ENCODE peak calls at places on chromosomes 12 and 14, in five cellular contexts. One of them, this sample, is unnamed.

GRCh38 chr12:26034371-26035142 is 76.1 kb downstream of the RASSF8 start:
- DNase-seq in Caco-2: no peak
- DNase-seq in heart left ventricle: no peak
- DNase-seq in NB4: no peak
- DNase-seq in psoas muscle: no peak
- DNase-seq in this sample: no peak

GRCh38 chr14:33343016-33343415 is 404.3 kb downstream of the NPAS3 start:
- DNase-seq in Caco-2: no peak
- DNase-seq in heart left ventricle: no peak
- DNase-seq in NB4: no peak
- DNase-seq in psoas muscle: no peak
- DNase-seq in this sample: no peak

GRCh38 chr12:120041386-120042231 is 52.6 kb downstream of the BICDL1 start:
- DNase-seq in Caco-2: no peak
- DNase-seq in heart left ventricle: no peak
- DNase-seq in NB4: no peak
- DNase-seq in psoas muscle: no peak
- DNase-seq in this sample: peak

GRCh38 chr14:90519262-90519920 is 122.6 kb downstream of the CALM1 start:
- DNase-seq in Caco-2: no peak
- DNase-seq in heart left ventricle: no peak
- DNase-seq in NB4: no peak
- DNase-seq in psoas muscle: no peak
- DNase-seq in this sample: no peak

GRCh38 chr14:51302319-51303030 is 62.4 kb downstream of the TMX1 start:
- DNase-seq in Caco-2: no peak
- DNase-seq in heart left ventricle: no peak
- DNase-seq in NB4: no peak
- DNase-seq in psoas muscle: no peak
- DNase-seq in this sample: no peak

GRCh38 chr12:56336361-56337167 is 2.1 kb upstream of the IL23A start:
- DNase-seq in Caco-2: no peak
- DNase-seq in heart left ventricle: no peak
- DNase-seq in NB4: peak
- DNase-seq in psoas muscle: no peak
- DNase-seq in this sample: no peak

GRCh38 chr12:112121780-112122565 is 3.4 kb upstream of the TRAFD1 start:
- DNase-seq in Caco-2: peak
- DNase-seq in heart left ventricle: peak
- DNase-seq in NB4: no peak
- DNase-seq in psoas muscle: peak
- DNase-seq in this sample: no peak

GRCh38 chr14:36067428-36068187 is 108.9 kb downstream of the PTCSC3 start:
- DNase-seq in Caco-2: no peak
- DNase-seq in heart left ventricle: no peak
- DNase-seq in NB4: no peak
- DNase-seq in psoas muscle: no peak
- DNase-seq in this sample: no peak

DNA sequence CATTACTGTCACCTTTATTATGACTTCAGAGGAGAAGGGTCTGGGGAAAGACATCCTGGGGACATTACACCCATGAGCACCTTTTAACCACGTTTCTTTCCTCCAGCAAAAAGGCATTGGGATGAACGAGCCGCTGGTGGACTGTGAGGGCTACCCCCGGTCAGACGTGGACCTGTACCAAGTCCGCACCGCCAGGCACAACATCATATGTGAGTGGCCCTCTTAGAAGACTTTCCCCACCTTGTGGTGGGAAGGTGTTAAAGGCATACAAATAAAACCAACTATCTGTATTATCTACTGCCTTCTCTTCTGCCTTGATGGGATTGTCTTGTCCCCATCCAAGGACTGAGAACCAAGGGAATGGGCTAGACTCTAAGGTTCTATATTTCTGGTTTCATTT is 6.0 kb downstream of the PSMD9 start:
- DNase-seq in Caco-2: peak
- DNase-seq in heart left ventricle: no peak
- DNase-seq in NB4: peak
- DNase-seq in psoas muscle: no peak
- DNase-seq in this sample: no peak
- TF ChIP-seq CTCF in Caco-2: peak
- TF ChIP-seq CTCF in heart left ventricle: no peak
- TF ChIP-seq CTCF in NB4: peak
- TF ChIP-seq CTCF in psoas muscle: peak
- TF ChIP-seq CTCF in this sample: peak

GRCh38 chr12:39365364-39366001 is 77.4 kb downstream of the KIF21A start:
- DNase-seq in Caco-2: no peak
- DNase-seq in heart left ventricle: no peak
- DNase-seq in NB4: no peak
- DNase-seq in psoas muscle: no peak
- DNase-seq in this sample: no peak
- TF ChIP-seq CTCF in Caco-2: no peak
- TF ChIP-seq CTCF in heart left ventricle: no peak
- TF ChIP-seq CTCF in NB4: no peak
- TF ChIP-seq CTCF in psoas muscle: peak
- TF ChIP-seq CTCF in this sample: no peak

GRCh38 chr14:91901449-91902250 is 34.3 kb upstream of the TC2N start:
- DNase-seq in Caco-2: no peak
- DNase-seq in heart left ventricle: no peak
- DNase-seq in NB4: no peak
- DNase-seq in psoas muscle: peak
- DNase-seq in this sample: no peak

GRCh38 chr14:91899777-91900176 is 32.4 kb upstream of the TC2N start:
- DNase-seq in Caco-2: no peak
- DNase-seq in heart left ventricle: no peak
- DNase-seq in NB4: no peak
- DNase-seq in psoas muscle: no peak
- DNase-seq in this sample: no peak

GRCh38 chr14:91898256-91898843 is 31.0 kb upstream of the TC2N start:
- DNase-seq in Caco-2: no peak
- DNase-seq in heart left ventricle: no peak
- DNase-seq in NB4: no peak
- DNase-seq in psoas muscle: no peak
- DNase-seq in this sample: no peak

GRCh38 chr14:91897121-91897701 is 29.9 kb upstream of the TC2N start:
- DNase-seq in Caco-2: no peak
- DNase-seq in heart left ventricle: peak
- DNase-seq in NB4: no peak
- DNase-seq in psoas muscle: peak
- DNase-seq in this sample: no peak

GRCh38 chr14:91899213-91899612 is 31.9 kb upstream of the TC2N start:
- DNase-seq in Caco-2: peak
- DNase-seq in heart left ventricle: no peak
- DNase-seq in NB4: no peak
- DNase-seq in psoas muscle: no peak
- DNase-seq in this sample: peak
- TF ChIP-seq CTCF in Caco-2: no peak
- TF ChIP-seq CTCF in heart left ventricle: no peak
- TF ChIP-seq CTCF in NB4: no peak
- TF ChIP-seq CTCF in psoas muscle: no peak
- TF ChIP-seq CTCF in this sample: peak

DNA sequence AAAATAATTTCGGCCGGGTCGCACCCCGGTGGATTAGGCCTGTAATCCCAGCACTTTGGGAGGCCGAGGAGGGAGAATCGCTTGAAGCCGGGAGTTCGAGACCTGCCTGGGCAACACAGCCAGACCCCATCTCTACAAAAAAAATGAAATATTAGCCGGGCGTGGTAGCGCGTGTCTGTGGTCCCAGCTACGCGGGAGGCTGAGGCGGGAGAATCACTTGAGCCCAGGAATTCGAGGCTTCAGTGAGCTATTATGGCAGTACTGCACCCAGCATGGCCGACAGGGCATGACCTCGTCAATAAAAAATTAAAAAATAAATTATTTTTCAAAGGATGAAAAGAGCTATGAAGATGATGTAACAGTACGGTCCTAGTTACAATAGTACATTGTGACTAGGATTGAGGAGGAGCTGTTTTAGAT is 523 bp downstream of the GTF2H3 start:
- DNase-seq in Caco-2: no peak
- DNase-seq in heart left ventricle: no peak
- DNase-seq in NB4: no peak
- DNase-seq in psoas muscle: no peak
- DNase-seq in this sample: no peak
- TF ChIP-seq CTCF in Caco-2: no peak
- TF ChIP-seq CTCF in heart left ventricle: no peak
- TF ChIP-seq CTCF in NB4: no peak
- TF ChIP-seq CTCF in psoas muscle: no peak
- TF ChIP-seq CTCF in this sample: no peak

GRCh38 chr14:65959563-65960024 is 526.6 kb upstream of the CCDC196 start:
- DNase-seq in Caco-2: no peak
- DNase-seq in heart left ventricle: no peak
- DNase-seq in NB4: no peak
- DNase-seq in psoas muscle: no peak
- DNase-seq in this sample: no peak

GRCh38 chr14:65957631-65958205 is 528.5 kb upstream of the CCDC196 start:
- DNase-seq in Caco-2: no peak
- DNase-seq in heart left ventricle: no peak
- DNase-seq in NB4: no peak
- DNase-seq in psoas muscle: no peak
- DNase-seq in this sample: no peak

GRCh38 chr14:65954915-65955314 is 531.3 kb upstream of the CCDC196 start:
- DNase-seq in Caco-2: no peak
- DNase-seq in heart left ventricle: no peak
- DNase-seq in NB4: no peak
- DNase-seq in psoas muscle: no peak
- DNase-seq in this sample: no peak

GRCh38 chr14:65961004-65961403 is 525.2 kb upstream of the CCDC196 start:
- DNase-seq in Caco-2: no peak
- DNase-seq in heart left ventricle: no peak
- DNase-seq in NB4: peak
- DNase-seq in psoas muscle: peak
- DNase-seq in this sample: peak

DNA sequence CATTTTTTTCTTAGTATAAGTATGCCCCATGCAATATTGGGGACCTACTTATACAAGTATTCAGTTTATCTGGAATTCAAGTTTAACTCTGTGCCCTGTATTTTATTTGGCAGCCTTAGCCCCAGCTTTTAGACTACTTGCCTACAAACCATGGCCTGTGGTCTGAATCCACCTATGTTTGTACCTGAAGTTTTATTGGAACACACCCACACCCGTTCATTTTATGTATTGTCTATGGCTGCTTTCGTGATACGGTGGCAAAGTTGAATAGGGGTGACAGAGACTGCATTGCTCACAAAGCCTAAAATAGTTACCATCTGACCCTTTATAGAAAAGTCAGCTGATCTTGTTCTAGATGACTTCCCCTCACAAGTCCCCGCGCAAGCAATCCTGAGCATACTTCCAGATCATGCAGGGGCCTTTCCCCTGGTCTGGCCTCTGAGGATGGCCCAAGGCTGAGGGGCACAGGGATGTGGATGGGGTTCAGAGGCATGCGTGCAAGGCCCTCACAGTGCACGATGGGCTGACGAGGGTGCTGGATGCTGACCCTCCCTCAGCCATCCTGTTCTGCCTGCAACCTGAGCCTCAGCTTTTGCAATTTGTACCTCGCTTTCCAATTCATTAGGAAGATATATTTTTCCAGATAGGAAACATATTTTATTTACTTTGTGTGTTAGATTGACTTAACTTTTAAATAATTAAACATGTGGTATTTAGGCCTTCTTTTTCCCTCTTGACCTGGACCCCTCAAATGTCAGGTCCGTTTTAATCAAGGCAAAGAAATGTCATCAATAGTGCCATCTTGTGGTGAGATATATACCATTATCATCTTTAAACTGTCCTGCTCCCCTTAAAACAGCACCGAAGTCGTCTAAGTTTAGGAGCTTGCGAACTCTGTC is 527.3 kb upstream of the CCDC196 start:
- DNase-seq in Caco-2: no peak
- DNase-seq in heart left ventricle: no peak
- DNase-seq in NB4: peak
- DNase-seq in psoas muscle: no peak
- DNase-seq in this sample: no peak
- TF ChIP-seq CTCF in Caco-2: peak
- TF ChIP-seq CTCF in heart left ventricle: peak
- TF ChIP-seq CTCF in NB4: no peak
- TF ChIP-seq CTCF in psoas muscle: peak
- TF ChIP-seq CTCF in this sample: peak

GRCh38 chr12:28191690-28192089 is 1.4 kb downstream of the CCDC91 start:
- DNase-seq in Caco-2: no peak
- DNase-seq in heart left ventricle: no peak
- DNase-seq in NB4: peak
- DNase-seq in psoas muscle: no peak
- DNase-seq in this sample: peak

GRCh38 chr12:28189774-28190320 is 409 bp upstream of the CCDC91 start:
- DNase-seq in Caco-2: no peak
- DNase-seq in heart left ventricle: no peak
- DNase-seq in NB4: no peak
- DNase-seq in psoas muscle: no peak
- DNase-seq in this sample: peak

GRCh38 chr12:28190321-28191017 is at the start of gene CCDC91:
- DNase-seq in Caco-2: peak
- DNase-seq in heart left ventricle: peak
- DNase-seq in NB4: peak
- DNase-seq in psoas muscle: peak
- DNase-seq in this sample: peak

GRCh38 chr12:28192145-28192544 is 1.9 kb downstream of the CCDC91 start:
- DNase-seq in Caco-2: no peak
- DNase-seq in heart left ventricle: no peak
- DNase-seq in NB4: no peak
- DNase-seq in psoas muscle: no peak
- DNase-seq in this sample: no peak

DNA sequence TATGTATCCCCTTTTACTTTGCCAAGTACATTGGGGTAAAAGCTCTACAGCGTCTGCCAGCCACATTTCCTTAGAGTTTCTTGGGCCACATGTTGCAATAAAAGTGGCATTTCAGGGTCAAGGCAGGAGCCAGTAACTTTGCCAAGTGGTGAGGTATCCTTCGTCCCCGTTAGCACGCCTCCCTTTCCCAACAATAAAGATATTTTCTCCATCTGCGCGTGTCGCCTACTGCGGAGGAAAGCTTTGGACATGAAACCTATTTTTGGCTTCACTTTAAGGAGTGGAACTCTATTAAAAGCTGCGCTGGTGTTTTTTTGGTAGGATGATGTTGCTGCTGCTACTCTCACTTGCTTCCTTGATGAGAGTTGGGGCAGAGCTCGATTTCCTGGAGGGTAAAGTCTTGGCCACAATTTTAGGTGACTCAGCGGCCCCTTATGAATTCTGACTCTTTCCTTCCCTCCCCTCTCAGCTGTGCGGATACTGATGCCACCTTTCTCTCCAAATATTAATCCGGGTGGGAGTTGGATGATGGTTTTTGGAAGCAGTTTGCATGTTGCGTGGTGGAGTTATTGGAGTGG is 851 bp downstream of the CCDC91 start:
- DNase-seq in Caco-2: no peak
- DNase-seq in heart left ventricle: peak
- DNase-seq in NB4: peak
- DNase-seq in psoas muscle: peak
- DNase-seq in this sample: peak
- TF ChIP-seq CTCF in Caco-2: no peak
- TF ChIP-seq CTCF in heart left ventricle: no peak
- TF ChIP-seq CTCF in NB4: no peak
- TF ChIP-seq CTCF in psoas muscle: no peak
- TF ChIP-seq CTCF in this sample: peak

GRCh38 chr12:29640589-29641345 is 143.0 kb downstream of the TMTC1 start:
- DNase-seq in Caco-2: peak
- DNase-seq in heart left ventricle: peak
- DNase-seq in NB4: no peak
- DNase-seq in psoas muscle: peak
- DNase-seq in this sample: no peak
- TF ChIP-seq CTCF in Caco-2: no peak
- TF ChIP-seq CTCF in heart left ventricle: no peak
- TF ChIP-seq CTCF in NB4: no peak
- TF ChIP-seq CTCF in psoas muscle: no peak
- TF ChIP-seq CTCF in this sample: no peak

GRCh38 chr12:24595652-24596235 is 353.2 kb downstream of the BCAT1 start:
- DNase-seq in Caco-2: no peak
- DNase-seq in heart left ventricle: no peak
- DNase-seq in NB4: peak
- DNase-seq in psoas muscle: no peak
- DNase-seq in this sample: no peak
- TF ChIP-seq CTCF in Caco-2: peak
- TF ChIP-seq CTCF in heart left ventricle: no peak
- TF ChIP-seq CTCF in NB4: peak
- TF ChIP-seq CTCF in psoas muscle: no peak
- TF ChIP-seq CTCF in this sample: no peak

This sample was measured in activated CD8-positive, alpha-beta T cell treated with anti-CD3 and anti-CD28 coated beads for 36 hours.